ENCODE peak calls at places on chromosomes 5 and 9, in eight cellular contexts. Y, X, Q, U, D, C, P and S are unnamed samples.

GRCh38 chr5:115898656-115899055 is 56.9 kb downstream of the AP3S1 start:
- DNase-seq in U (no peak), Y (peak), D (no peak), C (no peak), X (peak), P (no peak), Q (no peak), S (no peak)

GRCh38 chr5:133290669-133291235 is 238.9 kb downstream of the HSPA4 start:
- DNase-seq in D (no peak), Q (no peak), Y (no peak), X (no peak), P (no peak), U (no peak), C (no peak), S (no peak)

GRCh38 chr9:133417541-133418461 is at the start of gene REXO4:
- DNase-seq in C (peak), U (peak), Y (peak), D (peak), P (peak), X (peak), Q (peak), S (peak)

GRCh38 chr9:135877776-135878527 is 29.4 kb downstream of the CAMSAP1 start:
- DNase-seq in Y (no peak), P (no peak), U (no peak), D (no peak), Q (no peak), C (no peak), X (no peak), S (no peak)

GRCh38 chr5:178308541-178309092 is 76.0 kb upstream of the PHYKPL start:
- DNase-seq in P (no peak), U (no peak), Q (no peak), X (no peak), C (peak), D (no peak), Y (no peak), S (no peak)

GRCh38 chr5:122385286-122385685 is 73.2 kb downstream of the SNCAIP start:
- DNase-seq in Q (no peak), D (no peak), C (no peak), U (no peak), X (no peak), Y (no peak), P (no peak), S (no peak)

GRCh38 chr9:114184071-114184470 is 28.7 kb downstream of the COL27A1 start:
- DNase-seq in C (no peak), Y (peak), Q (peak), D (no peak), X (peak), U (no peak), P (no peak), S (no peak)

GRCh38 chr5:42547894-42548293 is 124.7 kb downstream of the GHR start:
- DNase-seq in P (no peak), Y (no peak), U (no peak), X (no peak), C (no peak), Q (no peak), D (no peak), S (no peak)

GRCh38 chr9:126704157-126704941 is 90.6 kb downstream of the LMX1B start:
- DNase-seq in D (peak), C (no peak), Y (peak), U (peak), Q (peak), X (peak), P (peak), S (peak)

GRCh38 chr9:72151099-72151498 is 1.9 kb downstream of the GDA start:
- DNase-seq in X (no peak), Q (no peak), C (no peak), P (no peak), Y (no peak), D (no peak), U (no peak), S (no peak)

GRCh38 chr9:116327702-116328440 is 174.3 kb downstream of the PAPPA start:
- DNase-seq in U (no peak), Y (peak), C (no peak), D (no peak), P (no peak), Q (peak), X (peak), S (no peak)

GRCh38 chr5:57841671-57842375 is 359.2 kb upstream of the ACTBL2 start:
- DNase-seq in Q (peak), C (peak), Y (peak), P (peak), D (no peak), U (peak), X (peak), S (peak)

GRCh38 chr5:68484307-68485068 is 268.9 kb downstream of the PIK3R1 start:
- DNase-seq in D (no peak), U (no peak), X (peak), Y (peak), Q (peak), C (no peak), P (no peak), S (no peak)

GRCh38 chr5:126074538-126074937 is 348.7 kb upstream of the GRAMD2B start:
- DNase-seq in D (no peak), C (no peak), Q (no peak), U (no peak), X (no peak), P (no peak), Y (no peak), S (no peak)

GRCh38 chr5:74648835-74649286 is 8.3 kb upstream of the ENC1 start:
- DNase-seq in P (no peak), X (peak), C (no peak), U (peak), Q (peak), Y (peak), D (no peak), S (peak)

GRCh38 chr5:131379723-131380122 is 115.9 kb downstream of the CDC42SE2 start:
- DNase-seq in D (no peak), Q (peak), C (no peak), U (no peak), P (no peak), Y (peak), X (peak), S (peak)

GRCh38 chr5:17127743-17128231 is 89.6 kb upstream of the BASP1 start:
- DNase-seq in D (no peak), U (no peak), P (no peak), Y (peak), X (peak), Q (peak), C (no peak), S (peak)

GRCh38 chr9:3916420-3916819 is 383.4 kb downstream of the GLIS3 start:
- DNase-seq in Q (no peak), P (no peak), Y (no peak), D (no peak), U (no peak), X (no peak), C (no peak), S (no peak)

GRCh38 chr9:87581513-87581912 is 83.8 kb downstream of the DAPK1 start:
- DNase-seq in U (no peak), X (peak), Q (peak), P (no peak), C (no peak), Y (peak), D (no peak), S (no peak)

GRCh38 chr5:68898961-68899471 is 194.8 kb upstream of the SLC30A5 start:
- DNase-seq in C (no peak), P (no peak), Q (peak), U (peak), X (peak), Y (peak), D (no peak), S (no peak)

GRCh38 chr5:96942911-96943310 is 7.0 kb downstream of the LNPEP start:
- DNase-seq in Y (no peak), Q (no peak), D (no peak), X (no peak), C (no peak), P (no peak), U (no peak), S (no peak)

GRCh38 chr5:159928122-159928960 is 12.1 kb downstream of the ADRA1B start:
- DNase-seq in P (no peak), Q (peak), X (peak), C (no peak), U (no peak), Y (peak), D (no peak), S (peak)

GRCh38 chr9:97632406-97632991 is 669 bp downstream of the TSTD2 start:
- DNase-seq in Q (peak), X (peak), D (no peak), C (peak), P (peak), U (peak), Y (peak), S (peak)

GRCh38 chr5:5199460-5199859 is 59.3 kb downstream of the ADAMTS16 start:
- DNase-seq in D (no peak), C (no peak), P (no peak), X (no peak), Q (no peak), U (no peak), Y (no peak), S (no peak)

GRCh38 chr9:89605181-89606048 is 603 bp downstream of the GADD45G start:
- DNase-seq in X (peak), D (peak), U (peak), Q (peak), Y (peak), C (peak), P (peak), S (peak)

GRCh38 chr5:144427871-144428270 is 257.2 kb downstream of the KCTD16 start:
- DNase-seq in Y (no peak), Q (no peak), P (no peak), U (no peak), C (no peak), D (no peak), X (peak), S (no peak)

GRCh38 chr5:134132372-134133212 is 18.1 kb downstream of the TCF7 start:
- DNase-seq in Y (no peak), C (peak), Q (no peak), D (no peak), U (no peak), X (no peak), P (no peak), S (no peak)

DNA sequence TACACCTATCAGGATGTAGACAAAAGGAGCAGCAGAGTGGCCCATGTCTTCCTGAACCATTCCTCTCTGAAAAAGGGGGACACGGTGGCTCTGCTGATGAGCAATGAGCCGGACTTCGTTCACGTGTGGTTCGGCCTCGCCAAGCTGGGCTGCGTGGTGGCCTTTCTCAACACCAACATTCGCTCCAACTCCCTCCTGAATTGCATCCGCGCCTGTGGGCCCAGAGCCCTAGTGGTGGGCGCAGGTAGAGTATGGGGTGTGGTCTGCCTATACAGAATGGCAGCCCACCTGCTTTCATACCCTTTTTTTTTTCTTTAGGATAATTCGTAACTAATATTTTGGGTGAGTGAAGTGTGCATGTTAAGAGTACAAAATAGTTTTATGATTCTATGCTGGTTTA is 1.1 kb downstream of the SLC27A6 start:
- DNase-seq in Y (no peak), C (peak), D (no peak), U (no peak), X (no peak), P (no peak), Q (no peak), S (no peak)
- TF ChIP-seq CTCF in Y (no peak), C (no peak), D (no peak), U (peak), X (no peak), P (no peak), Q (no peak), S (no peak)

GRCh38 chr5:102545175-102545574 is 46.4 kb upstream of the SLCO6A1 start:
- DNase-seq in D (no peak), X (peak), Y (peak), P (peak), U (peak), C (peak), Q (no peak), S (peak)
- TF ChIP-seq CTCF in D (no peak), X (peak), Y (peak), P (peak), U (peak), C (peak), Q (peak), S (peak)

DNA sequence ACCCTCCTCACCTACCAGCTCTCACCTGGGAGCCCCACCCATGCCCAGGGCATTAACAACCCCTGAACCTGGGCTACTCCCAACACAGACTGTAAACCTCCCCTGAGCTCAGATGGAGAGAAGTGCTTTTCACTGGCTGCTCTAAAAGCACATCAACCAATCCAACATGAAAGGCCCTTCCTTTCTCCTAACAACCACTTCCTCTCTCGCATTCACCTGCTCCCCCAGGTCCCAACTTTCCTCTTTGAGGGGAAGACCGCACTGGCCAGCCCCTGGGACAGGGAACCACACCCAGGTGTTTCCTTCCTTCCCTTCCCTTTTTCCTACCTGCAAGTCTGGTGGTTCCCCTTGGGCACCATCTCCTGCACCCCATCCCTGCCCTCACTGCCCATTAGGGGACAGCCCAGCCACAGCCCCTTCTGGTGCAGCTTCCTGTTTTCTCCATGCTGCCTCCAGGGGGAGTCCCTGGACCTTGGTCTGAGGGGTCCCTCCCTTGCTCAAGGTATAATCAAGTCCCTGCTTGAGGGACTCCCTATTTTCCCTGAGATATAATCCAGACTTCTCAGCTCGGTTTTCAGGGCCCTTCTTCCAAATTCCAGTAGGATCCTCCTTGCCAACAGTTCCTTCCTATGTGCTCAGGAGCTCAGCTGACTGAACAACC is 30.5 kb upstream of the DAB2IP start:
- DNase-seq in D (no peak), U (peak), Q (peak), C (peak), P (peak), X (peak), Y (peak), S (peak)
- TF ChIP-seq CTCF in D (no peak), U (peak), Q (peak), C (no peak), P (peak), X (peak), Y (peak), S (peak)

GRCh38 chr9:109198736-109199384 is 31.8 kb upstream of the FRRS1L start:
- DNase-seq in Y (no peak), U (peak), X (no peak), Q (no peak), P (no peak), C (no peak), D (no peak), S (no peak)
- TF ChIP-seq CTCF in Y (no peak), U (peak), X (peak), Q (no peak), P (no peak), C (peak), D (no peak), S (no peak)

GRCh38 chr9:129007035-129007765 is 20.9 kb downstream of the SH3GLB2 start:
- DNase-seq in C (no peak), U (no peak), X (no peak), P (no peak), Y (no peak), D (no peak), Q (no peak), S (no peak)
- TF ChIP-seq CTCF in C (no peak), U (no peak), X (no peak), P (no peak), Y (no peak), D (no peak), Q (no peak), S (no peak)

GRCh38 chr9:124770359-124771020 is 621 bp downstream of the NR6A1 start:
- DNase-seq in U (peak), D (no peak), Q (no peak), P (peak), Y (no peak), C (peak), X (no peak), S (peak)

GRCh38 chr9:124769451-124770358 is 1.4 kb downstream of the NR6A1 start:
- DNase-seq in Q (peak), D (no peak), U (peak), X (no peak), Y (no peak), P (peak), C (peak), S (peak)

GRCh38 chr9:124773473-124774130 is 2.5 kb upstream of the NR6A1 start:
- DNase-seq in P (no peak), Q (no peak), C (no peak), U (no peak), Y (no peak), X (no peak), D (no peak), S (no peak)

GRCh38 chr9:124771867-124772621 is 933 bp upstream of the NR6A1 start:
- DNase-seq in C (peak), Y (peak), D (peak), Q (peak), U (peak), P (peak), X (peak), S (peak)

GRCh38 chr9:124771021-124771866 is at the start of gene NR6A1:
- DNase-seq in Y (peak), Q (peak), P (peak), X (peak), U (peak), D (peak), C (peak), S (peak)
- TF ChIP-seq CTCF in Y (no peak), Q (no peak), P (peak), X (no peak), U (peak), D (no peak), C (no peak), S (peak)

DNA sequence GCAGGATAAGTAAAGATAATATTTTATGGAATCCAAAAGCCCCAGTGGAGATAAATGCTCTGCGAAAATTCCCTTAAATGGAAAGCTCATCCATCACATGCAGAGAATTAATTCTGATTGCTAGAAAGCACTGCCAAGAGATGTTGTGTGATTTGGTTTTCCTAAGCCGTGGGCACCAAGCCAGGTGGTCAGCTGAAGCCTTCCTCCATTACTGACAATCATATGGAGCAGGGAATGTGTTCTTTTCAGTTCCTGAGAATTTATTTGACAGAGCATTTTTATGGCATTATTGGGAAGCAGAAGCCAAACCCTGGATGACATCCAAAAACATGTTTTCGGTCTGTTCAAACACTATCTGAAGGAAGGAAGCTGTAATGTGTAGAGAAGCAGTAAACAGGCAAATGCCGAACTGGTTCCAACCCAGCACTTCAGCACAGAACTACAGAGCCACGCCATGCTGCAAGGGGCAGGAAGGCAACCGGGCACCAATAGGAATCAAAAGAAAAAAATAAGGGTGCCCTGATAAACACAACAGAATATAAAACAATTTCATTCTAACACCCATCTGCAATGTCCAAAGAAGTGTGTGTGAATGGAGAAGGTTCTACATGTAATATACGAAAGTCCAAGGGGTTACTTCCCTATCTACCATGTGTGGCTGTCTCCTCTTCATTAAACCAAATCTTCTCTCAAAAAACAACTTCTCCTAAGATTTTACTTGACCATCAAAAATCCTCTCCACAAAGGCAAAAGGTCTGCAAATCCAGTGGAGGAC is 12.3 kb downstream of the ARSB start:
- DNase-seq in X (peak), Q (peak), U (no peak), P (no peak), D (no peak), Y (peak), C (no peak), S (no peak)
- TF ChIP-seq CTCF in X (no peak), Q (no peak), U (no peak), P (no peak), D (no peak), Y (no peak), C (no peak), S (no peak)

GRCh38 chr5:140043508-140043872 is 391 bp upstream of the NRG2 start:
- DNase-seq in U (peak), P (peak), D (no peak), X (no peak), C (peak), Y (no peak), Q (no peak), S (peak)
- TF ChIP-seq CTCF in U (peak), P (no peak), D (no peak), X (peak), C (no peak), Y (no peak), Q (no peak), S (no peak)

GRCh38 chr5:136374003-136374402 is 8.7 kb upstream of the TRPC7 start:
- DNase-seq in U (peak), Y (peak), P (peak), Q (no peak), C (peak), D (no peak), X (peak), S (peak)
- TF ChIP-seq CTCF in U (peak), Y (peak), P (no peak), Q (no peak), C (no peak), D (no peak), X (peak), S (no peak)